ENCODE peak calls at places on chromosomes 12 and 14, in four cellular contexts. O is stomach, S is upper lobe of left lung, X is HCT116. K is an unnamed sample.
A peak's percentile ranks its signal among the peaks of the same experiment; 100 is the strongest.

GRCh38 chr12:108691995-108692808 is 39.1 kb downstream of the CORO1C start:
- DNase-seq in X (no peak), S (peak; percentile 86), O (no peak), K (no peak)

GRCh38 chr14:104719343-104719742 is 4.7 kb upstream of the ADSS1 start:
- DNase-seq in S (no peak), X (no peak), O (no peak), K (no peak)

GRCh38 chr12:13197526-13198141 is 1.1 kb downstream of the EMP1 start:
- DNase-seq in X (no peak), S (no peak), O (no peak), K (no peak)

GRCh38 chr14:105066285-105067071 is 1.2 kb upstream of the GPR132 start:
- DNase-seq in X (no peak), S (no peak), O (no peak), K (no peak)

GRCh38 chr14:68774771-68775613 is 17.9 kb downstream of the ZFP36L1 start:
- DNase-seq in O (peak; percentile 14), X (no peak), S (peak; percentile 19), K (no peak)

GRCh38 chr12:89762498-89763170 is 54.0 kb upstream of the ATP2B1 start:
- DNase-seq in X (no peak), O (no peak), S (no peak), K (no peak)

GRCh38 chr14:34110531-34110930 is 159.7 kb upstream of the EGLN3 start:
- DNase-seq in X (no peak), O (no peak), S (no peak), K (no peak)

GRCh38 chr14:87944987-87945604 is 47.9 kb downstream of the GALC start:
- DNase-seq in X (peak; percentile 33), S (no peak), O (no peak), K (no peak)

GRCh38 chr14:22668417-22668816 is 24.3 kb upstream of the OR6J1 start:
- DNase-seq in X (no peak), S (no peak), O (no peak), K (no peak)

GRCh38 chr12:27515671-27516070 is 8.3 kb upstream of the PPFIBP1 start:
- DNase-seq in S (no peak), X (no peak), O (no peak), K (no peak)

GRCh38 chr12:124039276-124039675 is 66.3 kb downstream of the ZNF664 start:
- DNase-seq in O (no peak), S (no peak), X (no peak), K (no peak)

GRCh38 chr12:98416845-98417244 is 98.5 kb upstream of the TMPO start:
- DNase-seq in X (no peak), S (no peak), O (no peak), K (no peak)

GRCh38 chr12:59664495-59664894 is 68.7 kb downstream of the SLC16A7 start:
- DNase-seq in S (no peak), X (no peak), O (no peak), K (no peak)

GRCh38 chr12:28830491-28830890 is 318.6 kb upstream of the FAR2 start:
- DNase-seq in X (no peak), O (no peak), S (no peak), K (no peak)

GRCh38 chr12:131003676-131004075 is 50.0 kb downstream of the ADGRD1 start:
- DNase-seq in O (no peak), S (no peak), X (no peak), K (no peak)

GRCh38 chr12:119988788-119989618 is at the start of gene BICDL1:
- DNase-seq in O (peak; percentile 97), X (peak; percentile 93), S (peak; percentile 96), K (no peak)

GRCh38 chr12:50922820-50923219 is 29.5 kb upstream of the HIGD1C start:
- DNase-seq in X (no peak), S (no peak), O (no peak), K (no peak)

GRCh38 chr14:96098309-96098998 is 59.3 kb downstream of the C14orf132 start:
- DNase-seq in X (peak; percentile 64), S (peak; percentile 58), O (peak; percentile 56), K (no peak)

GRCh38 chr12:65605019-65605418 is 219.3 kb upstream of the HMGA2 start:
- DNase-seq in X (no peak), S (no peak), O (no peak), K (no peak)

GRCh38 chr12:95415451-95415850 is 58.5 kb upstream of the METAP2 start:
- DNase-seq in O (no peak), S (no peak), X (no peak), K (no peak)

GRCh38 chr14:73014105-73014504 is 12.8 kb downstream of the ZFYVE1 start:
- DNase-seq in O (no peak), S (no peak), X (no peak), K (no peak)

GRCh38 chr12:111430418-111431353 is 25.0 kb downstream of the SH2B3 start:
- DNase-seq in S (no peak), O (no peak), X (no peak), K (no peak)

GRCh38 chr14:55102141-55102547 is 26.9 kb upstream of the LGALS3 start:
- DNase-seq in S (peak; percentile 88), O (peak; percentile 83), X (no peak), K (no peak)

GRCh38 chr12:42213954-42214426 is 24.1 kb downstream of the YAF2 start:
- DNase-seq in X (no peak), O (peak; percentile 82), S (peak; percentile 76), K (no peak)

GRCh38 chr14:48250575-48250974 is 575.2 kb upstream of the MDGA2 start:
- DNase-seq in S (no peak), X (no peak), O (no peak), K (no peak)

GRCh38 chr14:104303705-104304425 is 165.5 kb downstream of the KIF26A start:
- DNase-seq in S (no peak), X (no peak), O (no peak), K (no peak)

GRCh38 chr12:6916426-6917200 is 2.2 kb downstream of the ENO2 start:
- DNase-seq in S (no peak), X (no peak), O (no peak), K (no peak)

GRCh38 chr12:94244165-94245133 is 96.1 kb downstream of the PLXNC1 start:
- DNase-seq in S (peak; percentile 66), X (no peak), O (peak; percentile 34), K (no peak)

GRCh38 chr12:123757555-123757954 is 4.5 kb upstream of the DNAH10 start:
- DNase-seq in O (no peak), S (no peak), X (no peak), K (no peak)

GRCh38 chr14:60171690-60172089 is 6.5 kb upstream of the DHRS7 start:
- DNase-seq in O (no peak), S (no peak), X (no peak), K (no peak)

GRCh38 chr12:1920971-1921370 is 2.5 kb upstream of the CACNA2D4 start:
- DNase-seq in X (no peak), S (peak; percentile 66), O (peak; percentile 31), K (no peak)

GRCh38 chr14:70266157-70266556 is 77.4 kb upstream of the SLC8A3 start:
- DNase-seq in S (no peak), X (no peak), O (no peak), K (no peak)

GRCh38 chr14:64775081-64775777 is 71.0 kb downstream of the PLEKHG3 start:
- DNase-seq in S (no peak), X (no peak), O (no peak), K (no peak)

GRCh38 chr14:92531151-92531873 is 17.7 kb downstream of the RIN3 start:
- DNase-seq in O (no peak), X (no peak), S (peak; percentile 81), K (no peak)

GRCh38 chr14:81170104-81170828 is 50.5 kb downstream of the GTF2A1 start:
- DNase-seq in O (peak; percentile 92), S (peak; percentile 96), X (peak; percentile 75), K (peak; percentile 95)
- TF ChIP-seq POLR2AphosphoS5 in O (peak; percentile 77), S (peak; percentile 60), X (peak; percentile 91), K (peak; percentile 94)

GRCh38 chr14:99981806-99982205 is 83.4 kb upstream of the EVL start:
- DNase-seq in X (no peak), O (no peak), S (no peak), K (no peak)
- TF ChIP-seq CTCF in X (no peak), O (no peak), S (no peak), K (no peak)

GRCh38 chr12:52053570-52054209 is 2.4 kb downstream of the NR4A1 start:
- DNase-seq in X (no peak), O (peak; percentile 59), S (no peak), K (no peak)
- TF ChIP-seq POLR2A in X (no peak), O (no peak), S (no peak), K (no peak)

GRCh38 chr14:100305446-100306255 is 593 bp downstream of the SLC25A29 start:
- DNase-seq in O (peak; percentile 43), S (peak; percentile 59), X (no peak), K (no peak)

GRCh38 chr14:100306256-100306505 is at the start of gene SLC25A29:
- DNase-seq in O (no peak), X (no peak), S (no peak), K (no peak)

GRCh38 chr14:100306506-100307214 is 416 bp upstream of the SLC25A29 start:
- DNase-seq in X (peak; percentile 54), O (peak; percentile 90), S (peak; percentile 94), K (no peak)

GRCh38 chr14:100303925-100304324 is 2.3 kb downstream of the SLC25A29 start:
- DNase-seq in S (no peak), X (no peak), O (no peak), K (no peak)

DNA sequence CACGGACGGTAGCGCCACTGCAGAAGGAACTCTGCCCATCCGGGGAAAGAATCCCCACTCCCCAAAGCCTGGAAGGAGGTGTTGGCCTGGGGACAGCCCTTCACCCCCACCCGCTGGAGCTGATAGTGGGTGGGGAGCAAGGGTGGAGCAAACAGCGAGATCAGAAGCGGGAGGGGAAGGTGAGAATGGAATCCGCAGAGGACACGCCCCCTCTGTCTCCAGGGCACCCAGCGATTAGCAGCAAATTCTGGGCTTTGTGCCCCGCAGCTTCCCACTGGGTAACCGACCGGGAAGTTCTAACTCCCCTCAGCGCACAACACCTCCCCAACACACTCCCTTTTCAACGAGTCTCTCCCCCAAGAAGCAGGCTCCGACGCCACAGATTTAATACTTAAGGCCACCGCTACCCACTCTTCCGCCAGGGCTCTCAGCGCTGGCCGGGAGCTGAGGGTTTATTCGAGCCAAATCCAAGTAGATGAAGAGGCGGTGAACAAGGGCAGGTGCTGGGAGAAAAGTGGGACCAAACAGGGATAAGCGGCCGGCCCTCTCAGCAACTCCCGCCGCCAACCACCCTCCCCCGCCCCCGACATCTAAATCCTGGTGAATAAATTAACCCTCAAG is 1.3 kb downstream of the SLC25A29 start:
- DNase-seq in O (peak; percentile 88), S (peak; percentile 79), X (no peak), K (no peak)
- TF ChIP-seq POLR2AphosphoS5 in O (peak; percentile 76), S (no peak), X (no peak), K (peak; percentile 13)

DNA sequence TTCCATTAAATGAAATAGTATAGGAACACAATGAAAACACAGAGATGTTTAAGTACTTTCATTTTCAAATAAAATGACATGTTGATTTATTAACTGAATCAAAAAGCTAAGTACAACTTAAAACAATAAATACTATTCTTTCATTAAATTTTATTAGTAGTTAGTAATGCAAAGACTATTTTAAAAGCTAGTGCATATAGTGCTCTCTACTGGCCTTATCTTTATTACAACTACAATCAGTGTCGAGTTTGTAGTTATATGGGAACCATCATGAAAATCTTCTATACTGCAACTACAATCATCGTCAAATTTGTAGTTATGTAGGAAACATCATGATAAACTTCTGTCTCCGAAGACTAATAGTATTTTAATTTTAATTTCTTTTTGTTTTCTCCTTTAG is 8.9 kb upstream of the LIN7A start:
- DNase-seq in S (no peak), O (no peak), X (no peak), K (no peak)
- TF ChIP-seq CTCF in S (no peak), O (no peak), X (peak; percentile 18), K (no peak)